ENCODE peak calls at places on chromosomes 1 and 21, in five cellular contexts. O is posterior vena cava; N is aorta; X is NCI-H1092; Y is activated CD4-positive, CD25-positive, alpha-beta regulatory T cell. R is an unnamed sample.

GRCh38 chr1:86915737-86916235 is 1.4 kb downstream of the HS2ST1 start:
- DNase-seq in O (no peak), N (no peak), X (no peak), Y (no peak), R (no peak)

GRCh38 chr1:162857850-162858249 is 3.1 kb downstream of the CCDC190 start:
- DNase-seq in O (no peak), N (no peak), X (no peak), Y (no peak), R (no peak)

GRCh38 chr1:53956308-53957168 is 10.4 kb downstream of the LRRC42 start:
- DNase-seq in O (no peak), N (no peak), X (peak; percentile 76), Y (no peak), R (no peak)

GRCh38 chr1:66764994-66765578 is 12.8 kb downstream of the DYNLT5 start:
- DNase-seq in O (no peak), N (no peak), X (no peak), Y (peak; percentile 10), R (no peak)

GRCh38 chr1:64133036-64133435 is 70.4 kb upstream of the UBE2U start:
- DNase-seq in O (no peak), N (no peak), X (no peak), Y (no peak), R (no peak)

GRCh38 chr1:7500381-7501258 is 270.5 kb upstream of the VAMP3 start:
- DNase-seq in O (no peak), N (no peak), X (no peak), Y (no peak), R (no peak)

GRCh38 chr1:68301538-68301937 is 69.2 kb upstream of the WLS start:
- DNase-seq in O (no peak), N (no peak), X (no peak), Y (no peak), R (no peak)

GRCh38 chr1:64745986-64746940 is 1.4 kb downstream of the RAVER2 start:
- DNase-seq in O (no peak), N (no peak), X (no peak), Y (no peak), R (no peak)

GRCh38 chr21:38637161-38637560 is 138.9 kb upstream of the ERG start:
- DNase-seq in O (no peak), N (no peak), X (no peak), Y (no peak), R (no peak)

GRCh38 chr1:151833172-151833571 is 1.6 kb upstream of the RORC start:
- DNase-seq in O (no peak), N (no peak), X (no peak), Y (no peak), R (no peak)

GRCh38 chr1:54548389-54549044 is 489 bp downstream of the ACOT11 start:
- DNase-seq in O (no peak), N (no peak), X (no peak), Y (no peak), R (no peak)

GRCh38 chr1:30786264-30786991 is 28.9 kb upstream of the LAPTM5 start:
- DNase-seq in O (peak; percentile 74), N (no peak), X (no peak), Y (no peak), R (no peak)

GRCh38 chr1:228734881-228735801 is at the start of gene RHOU:
- DNase-seq in O (peak; percentile 94), N (peak; percentile 90), X (peak; percentile 51), Y (no peak), R (peak; percentile 39)

GRCh38 chr1:114181356-114181755 is 27.7 kb upstream of the SYT6 start:
- DNase-seq in O (no peak), N (no peak), X (no peak), Y (no peak), R (no peak)

GRCh38 chr1:23922321-23922943 is 9.3 kb upstream of the CNR2 start:
- DNase-seq in O (no peak), N (no peak), X (no peak), Y (no peak), R (no peak)

GRCh38 chr1:16351449-16351993 is 759 bp downstream of the FBXO42 start:
- DNase-seq in O (no peak), N (no peak), X (no peak), Y (no peak), R (no peak)

GRCh38 chr1:162541619-162542141 is 19.8 kb upstream of the UAP1 start:
- DNase-seq in O (peak; percentile 89), N (peak; percentile 80), X (no peak), Y (no peak), R (no peak)

GRCh38 chr1:3903141-3904005 is 3.3 kb upstream of the C1orf174 start:
- DNase-seq in O (no peak), N (peak; percentile 43), X (no peak), Y (no peak), R (no peak)

GRCh38 chr1:234170622-234171021 is 202.6 kb upstream of the COA6 start:
- DNase-seq in O (peak; percentile 11), N (no peak), X (no peak), Y (no peak), R (no peak)

GRCh38 chr1:56508523-56508983 is 70.8 kb downstream of the PLPP3 start:
- DNase-seq in O (peak; percentile 82), N (peak; percentile 75), X (no peak), Y (no peak), R (no peak)

GRCh38 chr1:16232316-16232710 is 4.7 kb downstream of the CPLANE2 start:
- DNase-seq in O (peak; percentile 44), N (no peak), X (no peak), Y (no peak), R (no peak)

GRCh38 chr1:26942656-26943055 is 17.6 kb downstream of the KDF1 start:
- DNase-seq in O (no peak), N (no peak), X (no peak), Y (no peak), R (no peak)

GRCh38 chr1:25001125-25001915 is 71.2 kb upstream of the RUNX3 start:
- DNase-seq in O (no peak), N (no peak), X (no peak), Y (no peak), R (no peak)

GRCh38 chr1:101193733-101194169 is 43.1 kb upstream of the S1PR1 start:
- DNase-seq in O (no peak), N (no peak), X (no peak), Y (no peak), R (no peak)

GRCh38 chr21:19900149-19900548 is 1098.1 kb upstream of the NCAM2 start:
- DNase-seq in O (no peak), N (no peak), X (no peak), Y (no peak), R (no peak)

R was measured in NCI-H1048.